ENCODE peak calls at places on chromosomes 7 and 10, in six cellular contexts. E, G, K, Y, S and J are unnamed samples.

GRCh38 chr7:117041007-117041406 is 87.7 kb downstream of the ST7 start:
- DNase-seq in E (no peak), G (no peak), K (no peak), Y (no peak), S (no peak), J (no peak)

GRCh38 chr7:124908258-124908657 is 21.4 kb downstream of the POT1 start:
- DNase-seq in E (no peak), G (no peak), K (no peak), Y (no peak), S (no peak), J (no peak)

GRCh38 chr10:94402204-94403033 is at the start of gene TBC1D12:
- DNase-seq in E (peak), G (no peak), K (no peak), Y (no peak), S (peak), J (no peak)

GRCh38 chr7:107076781-107077698 is 32.5 kb downstream of the PRKAR2B start:
- DNase-seq in E (no peak), G (no peak), K (no peak), Y (no peak), S (no peak), J (no peak)

GRCh38 chr7:142440219-142441073 is 182.6 kb upstream of the PRSS58 start:
- DNase-seq in E (no peak), G (no peak), K (no peak), Y (no peak), S (no peak), J (no peak)

GRCh38 chr7:100825760-100826545 is 1.4 kb downstream of the EPHB4 start:
- DNase-seq in E (no peak), G (no peak), K (no peak), Y (no peak), S (no peak), J (no peak)

GRCh38 chr7:140631602-140632001 is 9.0 kb downstream of the DENND2A start:
- DNase-seq in E (no peak), G (no peak), K (no peak), Y (no peak), S (no peak), J (no peak)

GRCh38 chr7:4227105-4228010 is 454.7 kb upstream of the FOXK1 start:
- DNase-seq in E (no peak), G (no peak), K (no peak), Y (no peak), S (no peak), J (no peak)

GRCh38 chr10:73876971-73877370 is 2.6 kb upstream of the CAMK2G start:
- DNase-seq in E (no peak), G (no peak), K (no peak), Y (no peak), S (no peak), J (no peak)

GRCh38 chr10:67839957-67840356 is 2.0 kb upstream of the DNAJC12 start:
- DNase-seq in E (no peak), G (no peak), K (no peak), Y (no peak), S (no peak), J (no peak)